ENCODE peak calls at places on chromosomes 4 and X, in seven cellular contexts. Q is upper lobe of left lung, F is ovary, R is germinal center, W is Right ventricle myocardium inferior, N is astrocyte, J is Kasumi-1. K is an unnamed sample.

GRCh38 chr4:122178961-122179360 is 26.8 kb downstream of the BLTP1 start:
- DNase-seq in Q (no peak), F (no peak), R (no peak), W (no peak), N (no peak), J (no peak), K (no peak)

GRCh38 chrX:22674947-22675346 is 324.8 kb upstream of the DDX53 start:
- DNase-seq in Q (no peak), F (no peak), R (no peak), W (no peak), N (no peak), J (no peak), K (no peak)

GRCh38 chr4:37675587-37676290 is 10.4 kb downstream of the RELL1 start:
- DNase-seq in Q (peak; percentile 61), F (no peak), R (peak; percentile 59), W (no peak), N (no peak), J (no peak), K (no peak)

GRCh38 chr4:8353912-8354453 is 84.4 kb downstream of the HTRA3 start:
- DNase-seq in Q (peak; percentile 19), F (no peak), R (no peak), W (no peak), N (peak; percentile 90), J (no peak), K (no peak)

GRCh38 chrX:154348114-154348531 is 26.3 kb downstream of the FLNA start:
- DNase-seq in Q (no peak), F (no peak), R (no peak), W (no peak), N (no peak), J (no peak), K (peak; percentile 19)

GRCh38 chr4:25161599-25161960 is 1.3 kb upstream of the SEPSECS start:
- DNase-seq in Q (peak; percentile 23), F (no peak), R (no peak), W (no peak), N (peak; percentile 27), J (peak; percentile 7), K (no peak)

GRCh38 chrX:107324493-107325310 is 118.3 kb downstream of the DNAAF6 start:
- DNase-seq in Q (peak; percentile 21), F (peak; percentile 62), R (no peak), W (no peak), N (peak; percentile 12), J (peak; percentile 10), K (peak; percentile 43)

GRCh38 chr4:13182136-13182535 is 302.0 kb downstream of the RAB28 start:
- DNase-seq in Q (no peak), F (no peak), R (no peak), W (no peak), N (peak; percentile 59), J (no peak), K (no peak)

GRCh38 chrX:134460005-134460860 is at the start of gene HPRT1:
- DNase-seq in Q (peak; percentile 90), F (peak; percentile 74), R (peak; percentile 75), W (peak; percentile 93), N (peak; percentile 45), J (peak; percentile 41), K (peak; percentile 91)

GRCh38 chr4:6410664-6411063 is 61.8 kb downstream of the PPP2R2C start:
- DNase-seq in Q (no peak), F (no peak), R (no peak), W (no peak), N (no peak), J (no peak), K (no peak)

GRCh38 chr4:78426972-78427371 is 124.6 kb upstream of the ANXA3 start:
- DNase-seq in Q (no peak), F (no peak), R (no peak), W (no peak), N (no peak), J (no peak), K (no peak)

GRCh38 chr4:170015285-170015684 is 10.9 kb downstream of the MFAP3L start:
- DNase-seq in Q (no peak), F (no peak), R (no peak), W (no peak), N (no peak), J (no peak), K (peak; percentile 41)

GRCh38 chr4:176883681-176884418 is 91.1 kb upstream of the VEGFC start:
- DNase-seq in Q (no peak), F (no peak), R (no peak), W (no peak), N (peak; percentile 97), J (peak; percentile 2), K (no peak)

GRCh38 chr4:41644288-41644914 is 104.1 kb downstream of the PHOX2B start:
- DNase-seq in Q (peak; percentile 61), F (peak; percentile 75), R (peak; percentile 15), W (peak; percentile 83), N (peak; percentile 41), J (no peak), K (peak; percentile 89)

GRCh38 chr4:8324640-8325239 is 55.2 kb downstream of the HTRA3 start:
- DNase-seq in Q (no peak), F (no peak), R (no peak), W (no peak), N (no peak), J (no peak), K (no peak)

GRCh38 chr4:19455196-19455595 is 796.5 kb upstream of the SLIT2 start:
- DNase-seq in Q (no peak), F (no peak), R (no peak), W (no peak), N (no peak), J (no peak), K (no peak)

GRCh38 chr4:14520171-14520570 is 482.1 kb upstream of the CPEB2 start:
- DNase-seq in Q (no peak), F (no peak), R (no peak), W (no peak), N (no peak), J (no peak), K (no peak)

GRCh38 chrX:1202251-1202650 is 10.2 kb downstream of the CRLF2 start:
- DNase-seq in Q (no peak), F (no peak), R (no peak), W (no peak), N (no peak), J (no peak), K (no peak)

GRCh38 chr4:52837716-52838558 is 24.2 kb upstream of the RASL11B start:
- DNase-seq in Q (no peak), F (no peak), R (no peak), W (no peak), N (peak; percentile 83), J (peak; percentile 99), K (no peak)

GRCh38 chr4:128725405-128725804 is 84.1 kb upstream of the JADE1 start:
- DNase-seq in Q (no peak), F (no peak), R (no peak), W (no peak), N (no peak), J (no peak), K (no peak)

GRCh38 chrX:17860179-17860780 is 818 bp downstream of the RAI2 start:
- DNase-seq in Q (no peak), F (peak; percentile 31), R (no peak), W (no peak), N (no peak), J (no peak), K (peak; percentile 41)

GRCh38 chrX:106802388-106803275 is at the start of gene TBC1D8B:
- DNase-seq in Q (peak; percentile 79), F (peak; percentile 80), R (peak; percentile 19), W (peak; percentile 69), N (peak; percentile 91), J (no peak), K (peak; percentile 65)

GRCh38 chrX:56726609-56727008 is 2.4 kb upstream of the NBDY start:
- DNase-seq in Q (no peak), F (no peak), R (no peak), W (no peak), N (peak; percentile 32), J (peak; percentile 70), K (no peak)

GRCh38 chrX:20224814-20225487 is 41.8 kb downstream of the RPS6KA3 start:
- DNase-seq in Q (no peak), F (no peak), R (no peak), W (no peak), N (peak; percentile 71), J (no peak), K (no peak)

GRCh38 chrX:136781180-136781797 is 557 bp upstream of the ARHGEF6 start:
- DNase-seq in Q (no peak), F (no peak), R (no peak), W (no peak), N (no peak), J (peak; percentile 34), K (no peak)

GRCh38 chrX:109770780-109771179 is 37.7 kb upstream of the ACSL4 start:
- DNase-seq in Q (no peak), F (no peak), R (no peak), W (no peak), N (no peak), J (no peak), K (no peak)

GRCh38 chrX:118574666-118575065 is 79.1 kb downstream of the DOCK11 start:
- DNase-seq in Q (no peak), F (no peak), R (no peak), W (no peak), N (no peak), J (no peak), K (no peak)

GRCh38 chr4:148166132-148166531 is 276.1 kb downstream of the NR3C2 start:
- DNase-seq in Q (no peak), F (no peak), R (no peak), W (no peak), N (no peak), J (no peak), K (no peak)

GRCh38 chrX:40928076-40928475 is 157.2 kb upstream of the USP9X start:
- DNase-seq in Q (no peak), F (no peak), R (no peak), W (no peak), N (no peak), J (no peak), K (no peak)

GRCh38 chr4:174437324-174437723 is 85.0 kb downstream of the HPGD start:
- DNase-seq in Q (no peak), F (no peak), R (no peak), W (no peak), N (peak; percentile 96), J (no peak), K (no peak)